ENCODE peak calls at places on chromosomes 1 and 21, in nine cellular contexts. One of them, this sample, is unnamed.

GRCh38 chr1:185565314-185565713 is 168.9 kb upstream of the HMCN1 start:
- DNase-seq in hypothalamus: no peak
- DNase-seq in AG09319: no peak
- DNase-seq in ecto neural progenitor cell: no peak
- DNase-seq in AG09309: peak; percentile 49
- DNase-seq in stimulated activated CD8-positive, alpha-beta memory T cell treated with anti-CD3 and anti-CD28 coated beads, Interleukin-15, amount 100 ng/mL, for 1 hour: no peak
- DNase-seq in H54: peak; percentile 9
- DNase-seq in activated CD8-positive, alpha-beta memory T cell treated with anti-CD3 and anti-CD28 coated beads for 24 hours: no peak
- DNase-seq in fibroblast of lung: no peak
- DNase-seq in this sample: peak; percentile 13

GRCh38 chr1:109586055-109586454 is 33.4 kb downstream of the GNAT2 start:
- DNase-seq in hypothalamus: no peak
- DNase-seq in stimulated activated CD8-positive, alpha-beta memory T cell treated with anti-CD3 and anti-CD28 coated beads, Interleukin-15, amount 100 ng/mL, for 1 hour: no peak
- DNase-seq in AG09309: no peak
- DNase-seq in ecto neural progenitor cell: no peak
- DNase-seq in H54: no peak
- DNase-seq in fibroblast of lung: no peak
- DNase-seq in activated CD8-positive, alpha-beta memory T cell treated with anti-CD3 and anti-CD28 coated beads for 24 hours: no peak
- DNase-seq in AG09319: no peak
- DNase-seq in this sample: no peak

GRCh38 chr1:94302960-94303359 is 65.6 kb upstream of the ARHGAP29 start:
- DNase-seq in AG09309: no peak
- DNase-seq in fibroblast of lung: no peak
- DNase-seq in activated CD8-positive, alpha-beta memory T cell treated with anti-CD3 and anti-CD28 coated beads for 24 hours: no peak
- DNase-seq in stimulated activated CD8-positive, alpha-beta memory T cell treated with anti-CD3 and anti-CD28 coated beads, Interleukin-15, amount 100 ng/mL, for 1 hour: no peak
- DNase-seq in H54: no peak
- DNase-seq in hypothalamus: no peak
- DNase-seq in ecto neural progenitor cell: no peak
- DNase-seq in AG09319: no peak
- DNase-seq in this sample: no peak

GRCh38 chr1:10761503-10762152 is 34.8 kb downstream of the CASZ1 start:
- DNase-seq in H54: no peak
- DNase-seq in fibroblast of lung: no peak
- DNase-seq in hypothalamus: no peak
- DNase-seq in activated CD8-positive, alpha-beta memory T cell treated with anti-CD3 and anti-CD28 coated beads for 24 hours: no peak
- DNase-seq in stimulated activated CD8-positive, alpha-beta memory T cell treated with anti-CD3 and anti-CD28 coated beads, Interleukin-15, amount 100 ng/mL, for 1 hour: no peak
- DNase-seq in AG09319: no peak
- DNase-seq in AG09309: no peak
- DNase-seq in ecto neural progenitor cell: no peak
- DNase-seq in this sample: no peak

GRCh38 chr1:112866151-112866550 is 89.8 kb downstream of the SLC16A1 start:
- DNase-seq in H54: peak; percentile 47
- DNase-seq in AG09319: no peak
- DNase-seq in fibroblast of lung: peak; percentile 81
- DNase-seq in ecto neural progenitor cell: no peak
- DNase-seq in activated CD8-positive, alpha-beta memory T cell treated with anti-CD3 and anti-CD28 coated beads for 24 hours: no peak
- DNase-seq in hypothalamus: no peak
- DNase-seq in stimulated activated CD8-positive, alpha-beta memory T cell treated with anti-CD3 and anti-CD28 coated beads, Interleukin-15, amount 100 ng/mL, for 1 hour: no peak
- DNase-seq in AG09309: peak; percentile 13
- DNase-seq in this sample: peak; percentile 57

GRCh38 chr1:39275836-39276507 is 71.5 kb downstream of the MACF1 start:
- DNase-seq in activated CD8-positive, alpha-beta memory T cell treated with anti-CD3 and anti-CD28 coated beads for 24 hours: no peak
- DNase-seq in fibroblast of lung: no peak
- DNase-seq in hypothalamus: no peak
- DNase-seq in ecto neural progenitor cell: no peak
- DNase-seq in AG09309: no peak
- DNase-seq in H54: no peak
- DNase-seq in AG09319: no peak
- DNase-seq in stimulated activated CD8-positive, alpha-beta memory T cell treated with anti-CD3 and anti-CD28 coated beads, Interleukin-15, amount 100 ng/mL, for 1 hour: no peak
- DNase-seq in this sample: no peak

GRCh38 chr1:111570781-111571181 is 48.8 kb upstream of the RAP1A start:
- DNase-seq in stimulated activated CD8-positive, alpha-beta memory T cell treated with anti-CD3 and anti-CD28 coated beads, Interleukin-15, amount 100 ng/mL, for 1 hour: no peak
- DNase-seq in ecto neural progenitor cell: no peak
- DNase-seq in AG09309: no peak
- DNase-seq in AG09319: no peak
- DNase-seq in activated CD8-positive, alpha-beta memory T cell treated with anti-CD3 and anti-CD28 coated beads for 24 hours: peak; percentile 75
- DNase-seq in fibroblast of lung: no peak
- DNase-seq in hypothalamus: no peak
- DNase-seq in H54: no peak
- DNase-seq in this sample: peak; percentile 17

GRCh38 chr1:82321794-82322193 is 521.1 kb downstream of the ADGRL2 start:
- DNase-seq in AG09309: no peak
- DNase-seq in fibroblast of lung: no peak
- DNase-seq in activated CD8-positive, alpha-beta memory T cell treated with anti-CD3 and anti-CD28 coated beads for 24 hours: no peak
- DNase-seq in stimulated activated CD8-positive, alpha-beta memory T cell treated with anti-CD3 and anti-CD28 coated beads, Interleukin-15, amount 100 ng/mL, for 1 hour: no peak
- DNase-seq in H54: no peak
- DNase-seq in hypothalamus: no peak
- DNase-seq in AG09319: no peak
- DNase-seq in ecto neural progenitor cell: no peak
- DNase-seq in this sample: no peak

GRCh38 chr21:20570824-20571232 is 427.4 kb upstream of the NCAM2 start:
- DNase-seq in H54: no peak
- DNase-seq in activated CD8-positive, alpha-beta memory T cell treated with anti-CD3 and anti-CD28 coated beads for 24 hours: no peak
- DNase-seq in stimulated activated CD8-positive, alpha-beta memory T cell treated with anti-CD3 and anti-CD28 coated beads, Interleukin-15, amount 100 ng/mL, for 1 hour: no peak
- DNase-seq in AG09319: no peak
- DNase-seq in fibroblast of lung: no peak
- DNase-seq in AG09309: no peak
- DNase-seq in ecto neural progenitor cell: peak; percentile 51
- DNase-seq in hypothalamus: no peak
- DNase-seq in this sample: no peak

This sample was measured in LHCN-M2.